ENCODE peak calls at places on chromosomes 5 and 9, in four cellular contexts. W is H1, V is HepG2, H is GM12878. I is an unnamed sample.

GRCh38 chr5:114055318-114055788 is 306.5 kb upstream of the KCNN2 start:
- DNase-seq in W (peak; percentile 73), V (no peak), H (no peak), I (peak; percentile 50)

GRCh38 chr5:158463188-158463587 is 604.2 kb upstream of the CLINT1 start:
- DNase-seq in W (no peak), V (no peak), H (no peak), I (no peak)

GRCh38 chr5:14143843-14144585 is 872 bp downstream of the TRIO start:
- DNase-seq in W (peak; percentile 66), V (no peak), H (no peak), I (no peak)

GRCh38 chr5:115586525-115587146 is 15.6 kb downstream of the TICAM2 start:
- DNase-seq in W (no peak), V (peak; percentile 4), H (no peak), I (no peak)

GRCh38 chr9:79222483-79222882 is 349.3 kb upstream of the TLE4 start:
- DNase-seq in W (no peak), V (no peak), H (no peak), I (no peak)

GRCh38 chr5:26942481-26942880 is 95.9 kb downstream of the CDH9 start:
- DNase-seq in W (no peak), V (no peak), H (no peak), I (no peak)

GRCh38 chr9:86909388-86909787 is 37.9 kb downstream of the GAS1 start:
- DNase-seq in W (no peak), V (no peak), H (no peak), I (no peak)

GRCh38 chr5:159928122-159928960 is 12.1 kb downstream of the ADRA1B start:
- DNase-seq in W (no peak), V (no peak), H (no peak), I (no peak)

GRCh38 chr9:89905628-89906338 is 301.0 kb downstream of the GADD45G start:
- DNase-seq in W (peak; percentile 41), V (no peak), H (no peak), I (peak; percentile 46)

GRCh38 chr5:54610197-54610898 is 92.8 kb downstream of the SNX18 start:
- DNase-seq in W (no peak), V (no peak), H (peak; percentile 51), I (no peak)

GRCh38 chr5:179805529-179806249 is 977 bp downstream of the MGAT4B start:
- DNase-seq in W (no peak), V (no peak), H (no peak), I (no peak)

GRCh38 chr9:16386579-16387077 is 483.8 kb downstream of the BNC2 start:
- DNase-seq in W (no peak), V (no peak), H (no peak), I (no peak)

GRCh38 chr9:93267091-93267541 is 83.2 kb downstream of the WNK2 start:
- DNase-seq in W (no peak), V (no peak), H (no peak), I (no peak)

GRCh38 chr5:39702928-39703327 is 278.1 kb upstream of the DAB2 start:
- DNase-seq in W (no peak), V (no peak), H (no peak), I (no peak)

GRCh38 chr5:177310757-177311173 is 933 bp downstream of the MXD3 start:
- DNase-seq in W (no peak), V (no peak), H (no peak), I (no peak)

GRCh38 chr5:8710426-8710930 is 835.4 kb downstream of the SEMA5A start:
- DNase-seq in W (no peak), V (no peak), H (no peak), I (no peak)

GRCh38 chr9:72046593-72047456 is 13.6 kb downstream of the C9orf57 start:
- DNase-seq in W (no peak), V (no peak), H (no peak), I (no peak)

GRCh38 chr5:66232701-66233100 is 88.6 kb downstream of the SREK1 start:
- DNase-seq in W (no peak), V (no peak), H (no peak), I (no peak)

GRCh38 chr9:126615251-126615790 is 1.6 kb downstream of the LMX1B start:
- DNase-seq in W (peak; percentile 75), V (peak; percentile 21), H (no peak), I (no peak)

GRCh38 chr5:5678909-5679308 is 256.4 kb downstream of the ICE1 start:
- DNase-seq in W (no peak), V (no peak), H (no peak), I (no peak)

GRCh38 chr9:114275246-114275994 is 47.5 kb upstream of the ORM1 start:
- DNase-seq in W (peak; percentile 27), V (no peak), H (no peak), I (no peak)

DNA sequence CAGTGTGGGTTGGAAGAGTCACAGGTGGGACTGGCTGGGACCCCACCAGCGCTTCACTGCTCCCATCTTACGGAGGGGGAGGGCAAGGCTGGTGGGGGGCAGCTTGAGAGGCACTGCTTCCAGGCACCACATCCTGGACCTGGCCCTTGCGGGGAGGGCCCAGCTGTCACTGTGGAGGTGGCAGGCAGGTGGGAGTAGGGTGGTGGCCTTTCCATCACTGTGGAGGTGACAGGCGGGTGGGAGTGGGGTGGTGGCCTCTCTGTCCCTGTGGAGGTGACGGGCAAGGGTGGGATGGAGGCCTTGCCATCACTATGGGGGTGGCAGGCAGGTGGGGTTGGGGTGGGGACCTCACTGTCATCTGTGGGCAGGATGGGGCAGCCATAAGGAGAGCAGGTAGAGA is 20.6 kb downstream of the RXRA start:
- DNase-seq in W (no peak), V (no peak), H (no peak), I (no peak)
- H3K4me1 ChIP-seq in W (no peaks in the 10 kb centered on the region), V (no peaks in the 10 kb centered on the region), H (no peaks in the 10 kb centered on the region), I (peaks cover 44% of the 10 kb centered on the region)

GRCh38 chr9:91978739-91979414 is 28.8 kb upstream of the ROR2 start:
- DNase-seq in W (peak; percentile 58), V (no peak), H (no peak), I (no peak)
- TF ChIP-seq SUZ12 in W (no peak), V (no peak), H (no peak), I (no peak)

GRCh38 chr9:6229186-6229585 is 13.6 kb downstream of the IL33 start:
- DNase-seq in W (no peak), V (no peak), H (no peak), I (no peak)

GRCh38 chr9:6230037-6230778 is 14.6 kb downstream of the IL33 start:
- DNase-seq in W (no peak), V (no peak), H (no peak), I (no peak)

GRCh38 chr9:6232546-6232945 is 16.9 kb downstream of the IL33 start:
- DNase-seq in W (no peak), V (no peak), H (no peak), I (no peak)

GRCh38 chr9:6226696-6227095 is 11.1 kb downstream of the IL33 start:
- DNase-seq in W (no peak), V (no peak), H (no peak), I (peak; percentile 44)

DNA sequence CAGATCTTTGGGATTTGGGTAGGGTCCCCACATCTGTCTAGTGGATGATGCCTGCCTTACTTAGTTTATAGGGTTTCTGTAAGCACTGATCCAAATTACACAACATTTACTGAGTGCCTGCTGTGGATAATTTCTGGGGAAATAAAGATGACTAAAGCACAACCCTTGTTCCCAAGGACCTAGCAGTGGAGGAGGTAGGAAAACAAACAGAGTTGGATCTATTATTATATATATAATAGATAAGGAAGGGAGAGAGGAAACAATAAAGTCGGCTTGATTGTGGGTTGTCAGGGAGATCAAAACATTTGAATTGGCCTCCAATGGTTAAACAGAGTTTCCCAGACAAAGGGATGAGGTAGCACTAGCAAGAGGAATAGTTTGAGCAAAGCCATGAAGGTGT is 14.0 kb downstream of the IL33 start:
- DNase-seq in W (no peak), V (no peak), H (no peak), I (no peak)
- TF ChIP-seq YY1 in W (no peak), V (no peak), H (no peak), I (no peak)

GRCh38 chr5:82197550-82197949 is 80.6 kb downstream of the RPS23 start:
- DNase-seq in W (no peak), V (no peak), H (no peak), I (no peak)
- H3K4me1 ChIP-seq in W (no peaks in the 10 kb centered on the region), V (no peaks in the 10 kb centered on the region), H (no peaks in the 10 kb centered on the region), I (no peaks in the 10 kb centered on the region)

GRCh38 chr5:137703565-137703964 is 32.3 kb downstream of the KLHL3 start:
- DNase-seq in W (no peak), V (no peak), H (no peak), I (no peak)

GRCh38 chr5:137699291-137700281 is 36.3 kb downstream of the KLHL3 start:
- DNase-seq in W (no peak), V (no peak), H (no peak), I (no peak)

GRCh38 chr5:137696481-137696880 is 39.4 kb downstream of the KLHL3 start:
- DNase-seq in W (no peak), V (no peak), H (no peak), I (no peak)

GRCh38 chr5:137695651-137696428 is 40.0 kb downstream of the KLHL3 start:
- DNase-seq in W (peak; percentile 48), V (no peak), H (no peak), I (no peak)

GRCh38 chr5:137700282-137700680 is 35.6 kb downstream of the KLHL3 start:
- DNase-seq in W (no peak), V (no peak), H (no peak), I (no peak)
- TF ChIP-seq SUZ12 in W (no peak), V (no peak), H (no peak), I (no peak)

GRCh38 chr9:91253488-91253887 is 108.2 kb downstream of the AUH start:
- DNase-seq in W (no peak), V (peak; percentile 7), H (no peak), I (no peak)
- TF ChIP-seq YY1 in W (no peak), V (no peak), H (no peak), I (no peak)